ENCODE peak calls at places on chromosomes 7 and 10, in eight cellular contexts. One of them, this sample, is unnamed.

GRCh38 chr7:83684928-83685327 is 36.0 kb upstream of the SEMA3E start:
- DNase-seq in WTC11: peak; percentile 62
- DNase-seq in ascending aorta: no peak
- DNase-seq in H9: peak; percentile 91
- DNase-seq in transverse colon: no peak
- DNase-seq in HFFc6: no peak
- DNase-seq in lower leg skin: no peak
- DNase-seq in BJ: no peak
- DNase-seq in this sample: no peak

GRCh38 chr10:62253704-62254103 is 14.9 kb downstream of the RTKN2 start:
- DNase-seq in WTC11: no peak
- DNase-seq in ascending aorta: no peak
- DNase-seq in H9: no peak
- DNase-seq in transverse colon: no peak
- DNase-seq in HFFc6: no peak
- DNase-seq in lower leg skin: no peak
- DNase-seq in BJ: no peak
- DNase-seq in this sample: no peak

GRCh38 chr7:12670071-12670729 is 17.2 kb upstream of the ARL4A start:
- DNase-seq in WTC11: no peak
- DNase-seq in ascending aorta: no peak
- DNase-seq in H9: no peak
- DNase-seq in transverse colon: no peak
- DNase-seq in HFFc6: no peak
- DNase-seq in lower leg skin: no peak
- DNase-seq in BJ: no peak
- DNase-seq in this sample: peak; percentile 64

GRCh38 chr7:148772297-148773089 is 73.8 kb downstream of the CUL1 start:
- DNase-seq in WTC11: no peak
- DNase-seq in ascending aorta: no peak
- DNase-seq in H9: no peak
- DNase-seq in transverse colon: no peak
- DNase-seq in HFFc6: peak; percentile 95
- DNase-seq in lower leg skin: no peak
- DNase-seq in BJ: peak; percentile 62
- DNase-seq in this sample: peak; percentile 35

GRCh38 chr10:77504870-77505257 is 132.7 kb downstream of the KCNMA1 start:
- DNase-seq in WTC11: no peak
- DNase-seq in ascending aorta: no peak
- DNase-seq in H9: no peak
- DNase-seq in transverse colon: no peak
- DNase-seq in HFFc6: peak; percentile 57
- DNase-seq in lower leg skin: no peak
- DNase-seq in BJ: no peak
- DNase-seq in this sample: no peak

GRCh38 chr10:5491477-5491876 is 7.9 kb downstream of the CALML5 start:
- DNase-seq in WTC11: no peak
- DNase-seq in ascending aorta: no peak
- DNase-seq in H9: no peak
- DNase-seq in transverse colon: no peak
- DNase-seq in HFFc6: no peak
- DNase-seq in lower leg skin: no peak
- DNase-seq in BJ: no peak
- DNase-seq in this sample: no peak

GRCh38 chr7:23000597-23001360 is 13.2 kb downstream of the HYCC1 start:
- DNase-seq in WTC11: no peak
- DNase-seq in ascending aorta: no peak
- DNase-seq in H9: no peak
- DNase-seq in transverse colon: no peak
- DNase-seq in HFFc6: no peak
- DNase-seq in lower leg skin: no peak
- DNase-seq in BJ: no peak
- DNase-seq in this sample: no peak

GRCh38 chr10:119143657-119144056 is 21.9 kb downstream of the SFXN4 start:
- DNase-seq in WTC11: no peak
- DNase-seq in ascending aorta: no peak
- DNase-seq in H9: no peak
- DNase-seq in transverse colon: no peak
- DNase-seq in HFFc6: no peak
- DNase-seq in lower leg skin: no peak
- DNase-seq in BJ: no peak
- DNase-seq in this sample: no peak

GRCh38 chr10:68727146-68727545 is 6.1 kb downstream of the CCAR1 start:
- DNase-seq in WTC11: no peak
- DNase-seq in ascending aorta: no peak
- DNase-seq in H9: no peak
- DNase-seq in transverse colon: no peak
- DNase-seq in HFFc6: no peak
- DNase-seq in lower leg skin: no peak
- DNase-seq in BJ: no peak
- DNase-seq in this sample: no peak

GRCh38 chr7:74587435-74588126 is 69.9 kb upstream of the GTF2I start:
- DNase-seq in WTC11: peak; percentile 64
- DNase-seq in ascending aorta: peak; percentile 92
- DNase-seq in H9: peak; percentile 81
- DNase-seq in transverse colon: peak; percentile 81
- DNase-seq in HFFc6: peak; percentile 81
- DNase-seq in lower leg skin: peak; percentile 79
- DNase-seq in BJ: peak; percentile 65
- DNase-seq in this sample: peak; percentile 62

GRCh38 chr7:47807126-47807525 is 141.1 kb downstream of the PKD1L1 start:
- DNase-seq in WTC11: no peak
- DNase-seq in ascending aorta: no peak
- DNase-seq in H9: no peak
- DNase-seq in transverse colon: no peak
- DNase-seq in HFFc6: no peak
- DNase-seq in lower leg skin: no peak
- DNase-seq in BJ: no peak
- DNase-seq in this sample: no peak

GRCh38 chr7:50734246-50734645 is 48.5 kb downstream of the GRB10 start:
- DNase-seq in WTC11: no peak
- DNase-seq in ascending aorta: no peak
- DNase-seq in H9: no peak
- DNase-seq in transverse colon: no peak
- DNase-seq in HFFc6: no peak
- DNase-seq in lower leg skin: no peak
- DNase-seq in BJ: no peak
- DNase-seq in this sample: no peak

GRCh38 chr7:150978136-150978789 is at the start of gene KCNH2:
- DNase-seq in WTC11: peak; percentile 75
- DNase-seq in ascending aorta: no peak
- DNase-seq in H9: peak; percentile 88
- DNase-seq in transverse colon: no peak
- DNase-seq in HFFc6: no peak
- DNase-seq in lower leg skin: no peak
- DNase-seq in BJ: no peak
- DNase-seq in this sample: no peak

GRCh38 chr10:102413053-102413705 is 5.4 kb downstream of the PSD start:
- DNase-seq in WTC11: peak; percentile 64
- DNase-seq in ascending aorta: no peak
- DNase-seq in H9: peak; percentile 64
- DNase-seq in transverse colon: no peak
- DNase-seq in HFFc6: no peak
- DNase-seq in lower leg skin: no peak
- DNase-seq in BJ: no peak
- DNase-seq in this sample: no peak

GRCh38 chr7:115910541-115911164 is 119.9 kb downstream of the TFEC start:
- DNase-seq in WTC11: no peak
- DNase-seq in ascending aorta: no peak
- DNase-seq in H9: no peak
- DNase-seq in transverse colon: no peak
- DNase-seq in HFFc6: peak; percentile 26
- DNase-seq in lower leg skin: no peak
- DNase-seq in BJ: peak; percentile 2
- DNase-seq in this sample: no peak

GRCh38 chr7:86733783-86734182 is 90.1 kb downstream of the GRM3 start:
- DNase-seq in WTC11: no peak
- DNase-seq in ascending aorta: no peak
- DNase-seq in H9: no peak
- DNase-seq in transverse colon: no peak
- DNase-seq in HFFc6: no peak
- DNase-seq in lower leg skin: no peak
- DNase-seq in BJ: no peak
- DNase-seq in this sample: no peak

GRCh38 chr10:49140306-49141175 is 6.7 kb upstream of the FAM170B start:
- DNase-seq in WTC11: no peak
- DNase-seq in ascending aorta: no peak
- DNase-seq in H9: no peak
- DNase-seq in transverse colon: no peak
- DNase-seq in HFFc6: no peak
- DNase-seq in lower leg skin: no peak
- DNase-seq in BJ: no peak
- DNase-seq in this sample: no peak
- TF ChIP-seq CTCF in WTC11: no peak
- TF ChIP-seq CTCF in ascending aorta: no peak
- TF ChIP-seq CTCF in H9: no peak
- TF ChIP-seq CTCF in transverse colon: no peak
- TF ChIP-seq CTCF in HFFc6: no peak
- TF ChIP-seq CTCF in lower leg skin: no peak
- TF ChIP-seq CTCF in BJ: no peak
- TF ChIP-seq CTCF in this sample: no peak

DNA sequence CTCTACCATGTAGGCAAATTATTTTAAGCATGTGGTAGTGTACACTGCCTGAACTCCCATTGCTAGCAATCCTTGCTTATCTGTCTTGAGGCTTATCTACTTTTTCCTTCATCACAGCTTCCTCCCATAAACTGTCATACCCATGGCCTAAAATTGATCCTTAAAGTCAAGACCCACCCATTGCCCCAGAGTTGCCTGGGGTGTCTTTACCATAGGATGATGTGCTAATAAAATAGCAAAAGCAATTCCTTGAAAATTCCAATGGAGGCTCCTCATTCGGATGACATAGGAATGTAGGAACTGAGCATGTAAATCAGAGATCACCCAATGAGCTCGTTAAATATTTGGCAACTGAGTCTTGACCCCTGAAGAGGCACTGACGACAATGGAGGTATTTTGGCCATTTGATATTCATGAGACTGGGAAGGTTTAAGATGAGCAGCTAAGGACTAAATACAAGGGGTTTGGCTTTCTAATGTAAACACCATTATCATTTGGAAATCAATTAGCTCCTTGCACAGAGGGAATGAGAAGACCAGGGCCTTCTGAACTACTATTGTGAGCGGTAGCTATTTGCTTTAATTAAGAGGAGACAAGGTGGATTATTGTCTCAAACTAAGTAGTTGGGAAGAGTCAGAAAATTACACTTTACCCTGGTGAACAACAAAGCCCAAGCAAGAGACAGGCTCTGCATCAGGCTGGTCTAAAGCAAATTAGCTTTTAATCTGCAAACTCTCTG is 234.9 kb downstream of the GATA3 start:
- DNase-seq in WTC11: no peak
- DNase-seq in ascending aorta: no peak
- DNase-seq in H9: no peak
- DNase-seq in transverse colon: no peak
- DNase-seq in HFFc6: no peak
- DNase-seq in lower leg skin: no peak
- DNase-seq in BJ: no peak
- DNase-seq in this sample: no peak
- TF ChIP-seq CTCF in WTC11: no peak
- TF ChIP-seq CTCF in ascending aorta: no peak
- TF ChIP-seq CTCF in H9: no peak
- TF ChIP-seq CTCF in transverse colon: no peak
- TF ChIP-seq CTCF in HFFc6: no peak
- TF ChIP-seq CTCF in lower leg skin: no peak
- TF ChIP-seq CTCF in BJ: no peak
- TF ChIP-seq CTCF in this sample: no peak

DNA sequence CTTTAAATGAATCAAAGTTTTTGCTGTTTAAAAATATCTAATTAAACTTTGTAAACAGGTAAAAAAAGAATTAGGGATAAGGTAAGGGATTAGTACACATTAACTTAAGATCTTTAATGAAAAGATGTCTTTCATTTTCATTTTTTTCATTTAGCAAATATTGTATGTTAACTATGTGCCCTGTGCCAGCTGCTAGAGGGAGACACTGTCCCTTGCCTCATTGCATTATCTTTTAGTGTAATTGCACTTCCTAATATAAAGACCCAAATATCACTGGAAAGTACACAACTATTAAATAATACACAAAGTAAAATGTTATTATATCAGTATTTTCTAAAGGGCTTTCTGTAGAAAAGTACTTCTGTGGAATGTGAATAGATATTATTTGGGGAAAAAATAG is 102.7 kb downstream of the GPR37 start:
- DNase-seq in WTC11: no peak
- DNase-seq in ascending aorta: no peak
- DNase-seq in H9: no peak
- DNase-seq in transverse colon: no peak
- DNase-seq in HFFc6: no peak
- DNase-seq in lower leg skin: no peak
- DNase-seq in BJ: no peak
- DNase-seq in this sample: no peak
- TF ChIP-seq CTCF in WTC11: no peak
- TF ChIP-seq CTCF in ascending aorta: no peak
- TF ChIP-seq CTCF in H9: no peak
- TF ChIP-seq CTCF in transverse colon: no peak
- TF ChIP-seq CTCF in HFFc6: no peak
- TF ChIP-seq CTCF in lower leg skin: no peak
- TF ChIP-seq CTCF in BJ: no peak
- TF ChIP-seq CTCF in this sample: no peak

DNA sequence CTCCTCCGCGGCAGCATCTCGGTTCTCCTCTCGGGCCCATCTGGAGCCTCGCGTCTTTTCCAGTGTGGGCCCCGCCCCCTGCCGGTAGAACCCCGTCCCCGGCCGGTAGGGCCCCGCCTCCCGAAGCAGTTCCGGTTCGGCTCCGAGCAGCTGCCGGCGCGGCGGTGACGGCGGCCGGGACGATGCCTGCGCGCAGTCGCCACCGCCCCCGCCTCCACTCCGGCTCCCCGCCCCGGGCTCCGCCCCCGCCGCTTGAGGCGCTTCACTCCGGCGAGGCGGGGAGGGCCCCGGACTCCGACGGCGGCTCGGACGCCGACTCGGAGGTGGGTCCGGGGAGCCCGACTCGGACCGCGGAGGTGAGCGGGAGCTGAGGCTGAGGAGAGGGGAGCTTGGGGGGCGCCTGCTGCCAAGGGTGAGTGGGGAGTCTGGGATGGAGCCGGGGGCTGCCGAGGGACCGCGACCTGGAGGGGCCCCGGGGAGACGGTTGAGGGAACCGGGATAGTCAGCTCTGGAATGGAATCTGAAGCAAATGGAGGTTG is at the start of gene SAMD8:
- DNase-seq in WTC11: peak; percentile 98
- DNase-seq in ascending aorta: peak; percentile 99
- DNase-seq in H9: no peak
- DNase-seq in transverse colon: peak; percentile 97
- DNase-seq in HFFc6: peak; percentile 96
- DNase-seq in lower leg skin: peak; percentile 96
- DNase-seq in BJ: peak; percentile 78
- DNase-seq in this sample: peak; percentile 92
- TF ChIP-seq CTCF in WTC11: peak; percentile 44
- TF ChIP-seq CTCF in ascending aorta: no peak
- TF ChIP-seq CTCF in H9: peak; percentile 45
- TF ChIP-seq CTCF in transverse colon: peak; percentile 34
- TF ChIP-seq CTCF in HFFc6: peak; percentile 87
- TF ChIP-seq CTCF in lower leg skin: no peak
- TF ChIP-seq CTCF in BJ: peak; percentile 27
- TF ChIP-seq CTCF in this sample: peak; percentile 1

This sample was measured in AG09319.